ENCODE peak calls at places on chromosomes 12 and 14, in eight cellular contexts. W, I, J, A, E, R, C and O are unnamed samples.

GRCh38 chr12:23204933-23205778 is 580.2 kb downstream of the ETNK1 start:
- DNase-seq in J (peak; percentile 47), A (peak; percentile 65), E (peak; percentile 57), W (no peak), C (peak; percentile 45), R (peak; percentile 63), I (no peak), O (peak; percentile 19)

GRCh38 chr12:1797011-1797901 is 23.1 kb upstream of the LRTM2 start:
- DNase-seq in I (peak; percentile 86), C (no peak), J (no peak), R (no peak), W (peak; percentile 88), E (no peak), A (no peak), O (no peak)

GRCh38 chr14:47555333-47555732 is 120.1 kb downstream of the MDGA2 start:
- DNase-seq in J (no peak), E (no peak), I (no peak), W (no peak), A (no peak), R (no peak), C (no peak), O (no peak)

GRCh38 chr12:68611094-68611818 is 557 bp downstream of the RAP1B start:
- DNase-seq in I (peak; percentile 78), J (peak; percentile 45), R (peak; percentile 74), E (peak; percentile 52), C (peak; percentile 84), A (peak; percentile 75), W (peak; percentile 81), O (peak; percentile 34)

GRCh38 chr14:103057028-103057371 is 349 bp downstream of the CDC42BPB start:
- DNase-seq in E (no peak), A (no peak), W (peak; percentile 75), C (no peak), I (no peak), R (no peak), J (no peak), O (no peak)

GRCh38 chr14:104559769-104560585 is 19.6 kb upstream of the C14orf180 start:
- DNase-seq in J (no peak), R (no peak), C (no peak), E (no peak), I (peak; percentile 10), A (no peak), W (peak; percentile 56), O (no peak)

GRCh38 chr12:125515887-125516286 is 450.7 kb downstream of the AACS start:
- DNase-seq in W (no peak), J (no peak), I (no peak), C (no peak), A (no peak), E (no peak), R (no peak), O (no peak)

GRCh38 chr14:53955671-53956426 is 776 bp downstream of the BMP4 start:
- DNase-seq in C (peak; percentile 64), R (peak; percentile 85), I (peak; percentile 71), W (peak; percentile 87), J (no peak), A (peak; percentile 45), E (peak; percentile 44), O (no peak)

GRCh38 chr12:12467701-12468218 is 94.9 kb downstream of the DUSP16 start:
- DNase-seq in J (no peak), A (no peak), W (peak; percentile 78), E (no peak), C (no peak), R (no peak), I (peak; percentile 48), O (no peak)

GRCh38 chr14:23389396-23389795 is 12.6 kb downstream of the CMTM5 start:
- DNase-seq in W (no peak), A (no peak), J (no peak), C (no peak), I (no peak), R (no peak), E (no peak), O (no peak)

GRCh38 chr12:68451261-68452091 is 119.3 kb upstream of the MDM1 start:
- DNase-seq in A (no peak), R (peak; percentile 13), I (no peak), J (peak; percentile 27), W (no peak), E (no peak), C (no peak), O (no peak)

GRCh38 chr12:52692253-52692652 is 11.1 kb downstream of the KRT77 start:
- DNase-seq in J (no peak), E (peak; percentile 36), A (peak; percentile 52), R (no peak), C (peak; percentile 64), W (no peak), I (no peak), O (no peak)

GRCh38 chr12:71768900-71769299 is 14.2 kb downstream of the RAB21 start:
- DNase-seq in W (no peak), J (no peak), C (no peak), I (no peak), A (no peak), E (no peak), R (no peak), O (no peak)

GRCh38 chr14:22952418-22952817 is 4.5 kb downstream of the HAUS4 start:
- DNase-seq in R (no peak), J (no peak), I (no peak), W (no peak), C (no peak), E (no peak), A (no peak), O (no peak)

GRCh38 chr12:47091009-47091408 is 11.2 kb upstream of the AMIGO2 start:
- DNase-seq in E (no peak), A (no peak), W (no peak), J (no peak), I (no peak), C (no peak), R (no peak), O (no peak)

GRCh38 chr14:106657460-106657859 is 1131.1 kb downstream of the TMEM121 start:
- DNase-seq in A (no peak), W (no peak), R (no peak), J (no peak), C (no peak), E (no peak), I (peak; percentile 34), O (peak; percentile 21)

GRCh38 chr12:32047846-32048245 is 58.8 kb upstream of the BICD1 start:
- DNase-seq in C (no peak), E (no peak), I (no peak), J (no peak), A (no peak), R (no peak), W (no peak), O (no peak)

GRCh38 chr12:129605666-129606065 is 298.2 kb downstream of the TMEM132D start:
- DNase-seq in I (no peak), C (peak; percentile 36), J (no peak), W (no peak), E (no peak), A (no peak), R (no peak), O (no peak)

GRCh38 chr12:114671321-114671663 is 12.7 kb downstream of the TBX3 start:
- DNase-seq in I (no peak), J (peak; percentile 27), W (no peak), A (no peak), R (no peak), C (no peak), E (no peak), O (no peak)

GRCh38 chr14:45003924-45004323 is 41.9 kb downstream of the TOGARAM1 start:
- DNase-seq in J (no peak), R (no peak), W (no peak), A (no peak), E (no peak), I (no peak), C (no peak), O (no peak)

GRCh38 chr12:124601699-124602098 is 34.3 kb upstream of the NCOR2 start:
- DNase-seq in W (no peak), J (no peak), A (no peak), C (no peak), R (no peak), E (no peak), I (no peak), O (no peak)

GRCh38 chr14:31950760-31951637 is 126.1 kb upstream of the ARHGAP5 start:
- DNase-seq in E (peak; percentile 89), W (no peak), J (peak; percentile 81), R (peak; percentile 82), C (peak; percentile 69), A (peak; percentile 35), I (peak; percentile 85), O (peak; percentile 59)

GRCh38 chr12:32002848-32003493 is 43.8 kb downstream of the RESF1 start:
- DNase-seq in A (no peak), C (no peak), E (no peak), J (no peak), I (no peak), R (no peak), W (no peak), O (no peak)

GRCh38 chr14:26444745-26445144 is 153.1 kb downstream of the NOVA1 start:
- DNase-seq in R (peak; percentile 51), J (peak; percentile 52), A (peak; percentile 71), I (no peak), E (no peak), C (peak; percentile 82), W (no peak), O (no peak)
- H3K9me3 ChIP-seq in R (no peaks in the 10 kb centered on the region), J (no peaks in the 10 kb centered on the region), A (no peaks in the 10 kb centered on the region), I (no peaks in the 10 kb centered on the region), E (no peaks in the 10 kb centered on the region), C (no peaks in the 10 kb centered on the region), W (no peaks in the 10 kb centered on the region), O (no peaks in the 10 kb centered on the region)

GRCh38 chr12:95385246-95385645 is 88.7 kb upstream of the METAP2 start:
- DNase-seq in I (no peak), R (peak; percentile 11), E (no peak), C (peak; percentile 19), A (no peak), J (no peak), W (no peak), O (no peak)
- H3K4me3 ChIP-seq in I (no peak overlapping the region), R (no peak overlapping the region), E (no peak overlapping the region), C (no peak overlapping the region), A (no peak overlapping the region), J (no peak overlapping the region), W (peak overlapping the region; percentile 18), O (no peak overlapping the region)

DNA sequence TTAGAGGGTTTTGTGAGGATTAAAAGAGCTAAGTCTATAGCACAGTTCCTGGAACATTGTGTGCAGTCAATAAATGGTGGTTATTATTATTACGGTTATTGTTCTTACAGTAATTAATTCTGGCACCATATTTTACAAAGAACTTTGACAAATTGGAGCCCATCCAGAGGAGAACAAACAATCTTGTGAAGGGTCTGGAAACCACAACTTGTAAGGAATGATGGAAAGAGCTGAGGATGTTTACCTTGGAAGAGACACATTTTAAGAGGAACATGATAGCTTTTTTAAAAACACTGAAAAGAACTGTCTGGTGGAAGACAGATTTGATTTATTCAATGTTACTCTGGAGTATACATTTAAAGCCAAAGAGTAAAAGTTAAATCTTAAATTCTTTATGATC is 150.5 kb upstream of the KRR1 start:
- DNase-seq in J (peak; percentile 60), A (no peak), W (no peak), E (no peak), I (no peak), C (no peak), R (no peak), O (no peak)
- TF ChIP-seq CTCF in J (no peak), A (no peak), W (no peak), E (no peak), I (no peak), C (no peak), R (no peak), O (no peak)

DNA sequence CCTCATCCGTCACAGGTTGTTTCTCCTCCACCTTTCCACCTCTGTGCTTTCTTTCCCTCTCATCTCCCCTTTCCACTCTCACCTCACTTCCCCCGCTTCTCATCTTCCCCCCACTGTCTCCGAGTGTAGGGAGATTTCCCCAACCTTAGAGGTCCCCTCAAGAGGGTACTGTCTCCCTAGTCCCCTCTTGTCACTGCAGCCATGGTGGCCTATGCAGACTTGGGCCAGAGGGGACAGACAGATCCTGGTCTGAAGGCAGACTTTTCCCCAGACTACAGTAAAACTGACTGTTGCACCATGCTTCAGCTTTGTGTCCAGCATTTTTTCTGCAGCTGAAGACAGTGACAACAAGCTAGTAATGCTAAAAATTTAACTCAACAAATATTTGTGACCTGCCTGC is 41.2 kb downstream of the KANSL2 start:
- DNase-seq in I (no peak), C (no peak), J (no peak), W (no peak), E (no peak), A (no peak), R (no peak), O (no peak)
- H3K9me3 ChIP-seq in I (no peaks in the 10 kb centered on the region), C (peaks cover 4% of the 10 kb centered on the region), J (no peaks in the 10 kb centered on the region), W (no peaks in the 10 kb centered on the region), E (no peaks in the 10 kb centered on the region), A (no peaks in the 10 kb centered on the region), R (no peaks in the 10 kb centered on the region), O (no peaks in the 10 kb centered on the region)